ENCODE peak calls at places on chromosomes 11 and 22, in five cellular contexts. R is endothelial cell of umbilical vein; B is HT-29; G is stimulated activated effector memory CD8-positive, alpha-beta T cell treated with anti-CD3 and anti-CD28 coated beads, Interleukin-12 subunit alpha, Interleukin-12 subunit beta, amount 100 ng/mL, for 72 hours; Y is Caki2. J is an unnamed sample.

GRCh38 chr22:44378380-44378779 is 65.6 kb upstream of the SHISAL1 start:
- DNase-seq in R (no peak), B (no peak), G (no peak), Y (no peak), J (no peak)

GRCh38 chr11:106917973-106918372 is 100.3 kb downstream of the GUCY1A2 start:
- DNase-seq in R (no peak), B (peak; percentile 39), G (no peak), Y (no peak), J (no peak)

GRCh38 chr11:72789493-72790131 is 4.2 kb downstream of the STARD10 start:
- DNase-seq in R (no peak), B (peak; percentile 47), G (no peak), Y (no peak), J (no peak)

GRCh38 chr11:57779275-57779674 is 17.7 kb downstream of the CTNND1 start:
- DNase-seq in R (peak; percentile 71), B (peak; percentile 83), G (no peak), Y (peak; percentile 28), J (peak; percentile 35)

GRCh38 chr11:116577273-116577672 is 195.5 kb downstream of the BUD13 start:
- DNase-seq in R (no peak), B (no peak), G (no peak), Y (no peak), J (no peak)

GRCh38 chr11:126345759-126346585 is 9.5 kb upstream of the ST3GAL4 start:
- DNase-seq in R (peak; percentile 59), B (peak; percentile 76), G (no peak), Y (no peak), J (peak; percentile 60)

GRCh38 chr22:16774911-16775529 is 50.2 kb downstream of the XKR3 start:
- DNase-seq in R (no peak), B (no peak), G (no peak), Y (no peak), J (no peak)

GRCh38 chr11:65419773-65420481 is 2.7 kb upstream of the NEAT1 start:
- DNase-seq in R (peak; percentile 92), B (peak; percentile 98), G (peak; percentile 83), Y (peak; percentile 86), J (peak; percentile 93)

GRCh38 chr22:28442264-28442950 is 237.2 kb downstream of the TTC28 start:
- DNase-seq in R (peak; percentile 59), B (peak; percentile 73), G (peak; percentile 79), Y (no peak), J (peak; percentile 80)

GRCh38 chr22:22692707-22693530 is 48.5 kb downstream of the GGTLC2 start:
- DNase-seq in R (peak; percentile 36), B (peak; percentile 86), G (peak; percentile 75), Y (peak; percentile 85), J (peak; percentile 79)

GRCh38 chr11:2214527-2215229 is 43.1 kb upstream of the TH start:
- DNase-seq in R (no peak), B (no peak), G (no peak), Y (no peak), J (peak; percentile 7)

GRCh38 chr11:35714882-35715612 is 52.5 kb downstream of the TRIM44 start:
- DNase-seq in R (no peak), B (no peak), G (peak; percentile 49), Y (no peak), J (no peak)

GRCh38 chr11:115425816-115426215 is 78.4 kb downstream of the CADM1 start:
- DNase-seq in R (no peak), B (no peak), G (no peak), Y (no peak), J (no peak)

GRCh38 chr22:38954414-38955043 is 2.9 kb upstream of the APOBEC3A start:
- DNase-seq in R (no peak), B (no peak), G (no peak), Y (no peak), J (no peak)

GRCh38 chr22:38413085-38414008 is 41.7 kb downstream of the KCNJ4 start:
- DNase-seq in R (no peak), B (no peak), G (no peak), Y (no peak), J (no peak)

GRCh38 chr11:128492461-128492860 is 94.9 kb downstream of the ETS1 start:
- DNase-seq in R (peak; percentile 76), B (no peak), G (no peak), Y (no peak), J (no peak)

GRCh38 chr11:10752061-10752460 is 1.0 kb downstream of the CTR9 start:
- DNase-seq in R (no peak), B (peak; percentile 27), G (no peak), Y (no peak), J (no peak)

GRCh38 chr11:75313457-75314272 is 37.8 kb downstream of the ARRB1 start:
- DNase-seq in R (peak; percentile 90), B (no peak), G (no peak), Y (no peak), J (peak; percentile 32)

GRCh38 chr11:34299284-34299961 is 58.4 kb downstream of the ABTB2 start:
- DNase-seq in R (no peak), B (no peak), G (no peak), Y (no peak), J (no peak)

GRCh38 chr22:30947821-30948454 is 20.6 kb downstream of the MORC2 start:
- DNase-seq in R (peak; percentile 63), B (peak; percentile 45), G (no peak), Y (peak; percentile 20), J (no peak)

GRCh38 chr11:34855754-34856095 is 60.5 kb downstream of the APIP start:
- DNase-seq in R (no peak), B (peak; percentile 20), G (no peak), Y (no peak), J (no peak)

GRCh38 chr11:72579816-72580647 is 94.2 kb downstream of the PDE2A start:
- DNase-seq in R (no peak), B (no peak), G (no peak), Y (no peak), J (no peak)

GRCh38 chr11:69443138-69443967 is 38.1 kb upstream of the LINC01488 start:
- DNase-seq in R (peak; percentile 91), B (peak; percentile 87), G (peak; percentile 82), Y (peak; percentile 95), J (peak; percentile 90)

GRCh38 chr11:530960-531825 is 4.2 kb downstream of the HRAS start:
- DNase-seq in R (no peak), B (no peak), G (no peak), Y (no peak), J (no peak)

GRCh38 chr11:128913806-128914205 is 22.6 kb downstream of the KCNJ5 start:
- DNase-seq in R (no peak), B (no peak), G (no peak), Y (no peak), J (no peak)

GRCh38 chr11:38814670-38815069 is 2216.6 kb upstream of the RAG2 start:
- DNase-seq in R (no peak), B (no peak), G (no peak), Y (no peak), J (no peak)

GRCh38 chr11:68818181-68818580 is 23.5 kb downstream of the CPT1A start:
- DNase-seq in R (no peak), B (no peak), G (no peak), Y (no peak), J (no peak)

GRCh38 chr11:107043242-107043991 is 25.1 kb upstream of the GUCY1A2 start:
- DNase-seq in R (no peak), B (no peak), G (no peak), Y (peak; percentile 77), J (no peak)

GRCh38 chr11:128713595-128713994 is 19.7 kb downstream of the FLI1 start:
- DNase-seq in R (no peak), B (no peak), G (no peak), Y (no peak), J (no peak)

GRCh38 chr11:2097356-2097997 is 41.7 kb downstream of the IGF2 start:
- DNase-seq in R (peak; percentile 86), B (peak; percentile 91), G (no peak), Y (peak; percentile 8), J (peak; percentile 63)

GRCh38 chr11:116563028-116563712 is 209.6 kb downstream of the BUD13 start:
- DNase-seq in R (peak; percentile 9), B (peak; percentile 42), G (no peak), Y (no peak), J (peak; percentile 36)